ENCODE peak calls at places on chromosome 12, in five cellular contexts. S is left colon; A is stimulated activated CD4-positive, alpha-beta T cell treated with anti-CD3 and anti-CD28 coated beads, TNF-alpha, amount 100 ng/mL, for 48 hours; O is Caco-2; Y is mesendoderm. C is an unnamed sample.
A peak's percentile ranks its signal among the peaks of the same experiment; 100 is the strongest.

GRCh38 chr12:103858953-103859601 is 18.0 kb upstream of the NT5DC3 start:
- DNase-seq in S (peak; percentile 67), A (no peak), O (peak; percentile 69), Y (peak; percentile 15), C (no peak)

GRCh38 chr12:96907681-96908163 is 665 bp downstream of the NEDD1 start:
- DNase-seq in S (peak; percentile 31), A (no peak), O (no peak), Y (peak; percentile 70), C (peak; percentile 60)

GRCh38 chr12:4069046-4070010 is 196.1 kb upstream of the PARP11 start:
- DNase-seq in S (no peak), A (no peak), O (peak; percentile 66), Y (peak; percentile 12), C (no peak)

GRCh38 chr12:23781118-23781517 is 168.4 kb downstream of the SOX5 start:
- DNase-seq in S (no peak), A (no peak), O (no peak), Y (no peak), C (no peak)

GRCh38 chr12:80170915-80171314 is 71.6 kb downstream of the OTOGL start:
- DNase-seq in S (no peak), A (no peak), O (no peak), Y (no peak), C (no peak)

GRCh38 chr12:97960741-97961608 is 498.4 kb downstream of the RMST start:
- DNase-seq in S (no peak), A (no peak), O (no peak), Y (peak; percentile 66), C (peak; percentile 62)

GRCh38 chr12:65867428-65867827 is 43.1 kb downstream of the HMGA2 start:
- DNase-seq in S (no peak), A (no peak), O (no peak), Y (no peak), C (no peak)

GRCh38 chr12:106067606-106068205 is 71.0 kb downstream of the NUAK1 start:
- DNase-seq in S (no peak), A (no peak), O (no peak), Y (no peak), C (no peak)

GRCh38 chr12:109544955-109545531 is 28.3 kb downstream of the MMAB start:
- DNase-seq in S (peak; percentile 21), A (no peak), O (no peak), Y (no peak), C (no peak)

GRCh38 chr12:15852383-15852782 is 29.8 kb upstream of the STRAP start:
- DNase-seq in S (no peak), A (no peak), O (no peak), Y (no peak), C (no peak)

GRCh38 chr12:6327591-6328041 is 14.3 kb downstream of the TNFRSF1A start:
- DNase-seq in S (no peak), A (no peak), O (no peak), Y (no peak), C (no peak)

GRCh38 chr12:58787021-58787760 is 133.1 kb downstream of the LRIG3 start:
- DNase-seq in S (no peak), A (no peak), O (no peak), Y (no peak), C (peak; percentile 60)

GRCh38 chr12:52667509-52667908 is 12.7 kb downstream of the KRT1 start:
- DNase-seq in S (peak; percentile 11), A (no peak), O (no peak), Y (peak; percentile 33), C (no peak)